ENCODE peak calls at places on chromosomes 3 and 15, in six cellular contexts. One of them, this sample, is unnamed.
A peak's percentile ranks its signal among the peaks of the same experiment; 100 is the strongest.

GRCh38 chr3:36868614-36869436 is 76.0 kb downstream of the TRANK1 start:
- DNase-seq in A549: peak; percentile 59
- DNase-seq in endothelial cell of umbilical vein: peak; percentile 67
- DNase-seq in HepG2: peak; percentile 17
- DNase-seq in K562: peak; percentile 71
- DNase-seq in GM12878: peak; percentile 16
- DNase-seq in this sample: peak; percentile 65

GRCh38 chr15:76418352-76419140 is 82.0 kb downstream of the ISL2 start:
- DNase-seq in HepG2: no peak
- DNase-seq in K562: no peak
- DNase-seq in endothelial cell of umbilical vein: no peak
- DNase-seq in GM12878: no peak
- DNase-seq in A549: no peak
- DNase-seq in this sample: no peak

GRCh38 chr15:22874256-22874655 is 35.8 kb downstream of the NIPA2 start:
- DNase-seq in GM12878: no peak
- DNase-seq in HepG2: no peak
- DNase-seq in K562: no peak
- DNase-seq in A549: no peak
- DNase-seq in endothelial cell of umbilical vein: no peak
- DNase-seq in this sample: no peak

GRCh38 chr3:41198526-41198925 is 779 bp upstream of the CTNNB1 start:
- DNase-seq in GM12878: no peak
- DNase-seq in A549: no peak
- DNase-seq in endothelial cell of umbilical vein: peak; percentile 45
- DNase-seq in K562: no peak
- DNase-seq in HepG2: peak; percentile 20
- DNase-seq in this sample: peak; percentile 59

GRCh38 chr3:184262927-184263179 is 1.5 kb upstream of the CAMK2N2 start:
- DNase-seq in endothelial cell of umbilical vein: no peak
- DNase-seq in A549: no peak
- DNase-seq in GM12878: no peak
- DNase-seq in K562: no peak
- DNase-seq in HepG2: no peak
- DNase-seq in this sample: no peak

GRCh38 chr15:50911001-50911400 is 2.5 kb downstream of the AP4E1 start:
- DNase-seq in K562: no peak
- DNase-seq in endothelial cell of umbilical vein: no peak
- DNase-seq in GM12878: no peak
- DNase-seq in HepG2: no peak
- DNase-seq in A549: no peak
- DNase-seq in this sample: peak; percentile 7

GRCh38 chr3:151037746-151038145 is 47.7 kb upstream of the MED12L start:
- DNase-seq in K562: no peak
- DNase-seq in HepG2: no peak
- DNase-seq in A549: peak; percentile 13
- DNase-seq in endothelial cell of umbilical vein: peak; percentile 47
- DNase-seq in GM12878: no peak
- DNase-seq in this sample: no peak

GRCh38 chr15:45268135-45268534 is 16.1 kb downstream of the SLC28A2 start:
- DNase-seq in endothelial cell of umbilical vein: no peak
- DNase-seq in HepG2: peak; percentile 30
- DNase-seq in A549: no peak
- DNase-seq in K562: peak; percentile 15
- DNase-seq in GM12878: no peak
- DNase-seq in this sample: no peak

GRCh38 chr3:192449036-192449435 is 278.3 kb downstream of the FGF12 start:
- DNase-seq in GM12878: no peak
- DNase-seq in A549: no peak
- DNase-seq in HepG2: no peak
- DNase-seq in endothelial cell of umbilical vein: no peak
- DNase-seq in K562: no peak
- DNase-seq in this sample: peak; percentile 9

GRCh38 chr3:7484636-7485035 is 623.7 kb downstream of the GRM7 start:
- DNase-seq in endothelial cell of umbilical vein: peak; percentile 21
- DNase-seq in K562: no peak
- DNase-seq in A549: no peak
- DNase-seq in HepG2: no peak
- DNase-seq in GM12878: no peak
- DNase-seq in this sample: no peak

GRCh38 chr3:38359038-38359437 is 12.5 kb downstream of the XYLB start:
- DNase-seq in endothelial cell of umbilical vein: no peak
- DNase-seq in GM12878: no peak
- DNase-seq in K562: no peak
- DNase-seq in A549: no peak
- DNase-seq in HepG2: no peak
- DNase-seq in this sample: no peak

GRCh38 chr3:187808466-187809291 is 63.4 kb upstream of the BCL6 start:
- DNase-seq in GM12878: no peak
- DNase-seq in A549: no peak
- DNase-seq in endothelial cell of umbilical vein: no peak
- DNase-seq in HepG2: peak; percentile 82
- DNase-seq in K562: no peak
- DNase-seq in this sample: peak; percentile 19

GRCh38 chr15:24954783-24955548 is at the start of the genes SNRPN and SNURF:
- DNase-seq in A549: peak; percentile 39
- DNase-seq in K562: no peak
- DNase-seq in endothelial cell of umbilical vein: peak; percentile 68
- DNase-seq in GM12878: peak; percentile 11
- DNase-seq in HepG2: peak; percentile 30
- DNase-seq in this sample: no peak

GRCh38 chr3:141050913-141051632 is at the start of gene SPSB4:
- DNase-seq in K562: no peak
- DNase-seq in GM12878: no peak
- DNase-seq in HepG2: peak; percentile 14
- DNase-seq in A549: peak; percentile 57
- DNase-seq in endothelial cell of umbilical vein: peak; percentile 27
- DNase-seq in this sample: peak; percentile 61
- TF ChIP-seq CTCF in K562: no peak
- TF ChIP-seq CTCF in GM12878: no peak
- TF ChIP-seq CTCF in HepG2: no peak
- TF ChIP-seq CTCF in A549: no peak
- TF ChIP-seq CTCF in endothelial cell of umbilical vein: peak; percentile 9
- TF ChIP-seq CTCF in this sample: no peak

DNA sequence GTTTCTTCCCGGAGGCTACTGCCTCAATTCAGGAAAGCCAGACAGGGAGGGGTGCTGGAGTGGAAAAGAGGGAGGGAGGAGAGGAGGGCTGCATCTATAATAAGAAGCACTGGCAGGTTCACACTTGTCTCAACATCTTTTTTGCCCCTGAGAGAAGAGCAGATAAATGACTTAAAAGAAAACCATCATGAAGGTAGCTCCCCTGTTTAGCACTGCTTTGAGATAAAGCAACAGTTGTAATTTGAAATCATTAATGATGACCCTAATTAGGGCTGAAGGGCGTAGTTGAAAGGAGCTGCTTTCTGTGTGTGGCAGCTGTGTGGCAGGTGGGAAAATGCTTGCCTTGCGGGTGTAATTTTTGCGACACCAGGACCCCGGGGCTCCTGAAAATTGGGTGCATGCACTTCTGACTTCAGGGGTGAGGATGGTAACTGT is 222.8 kb upstream of the IL12A start:
- DNase-seq in endothelial cell of umbilical vein: no peak
- DNase-seq in GM12878: no peak
- DNase-seq in K562: no peak
- DNase-seq in A549: no peak
- DNase-seq in HepG2: no peak
- DNase-seq in this sample: no peak
- H3K4me3 ChIP-seq in endothelial cell of umbilical vein: peak overlapping the region; percentile 80
- H3K4me3 ChIP-seq in GM12878: no peak overlapping the region
- H3K4me3 ChIP-seq in K562: no peak overlapping the region
- H3K4me3 ChIP-seq in A549: peak overlapping the region; percentile 94
- H3K4me3 ChIP-seq in HepG2: no peak overlapping the region
- H3K4me3 ChIP-seq in this sample: no peak overlapping the region

GRCh38 chr3:172201990-172202318 is 162.6 kb downstream of the FNDC3B start:
- DNase-seq in HepG2: no peak
- DNase-seq in A549: no peak
- DNase-seq in K562: no peak
- DNase-seq in GM12878: no peak
- DNase-seq in endothelial cell of umbilical vein: peak; percentile 51
- DNase-seq in this sample: no peak
- TF ChIP-seq MYC in HepG2: no peak
- TF ChIP-seq MYC in A549: no peak
- TF ChIP-seq MYC in K562: no peak
- TF ChIP-seq MYC in GM12878: no peak
- TF ChIP-seq MYC in endothelial cell of umbilical vein: no peak
- TF ChIP-seq MYC in this sample: no peak

DNA sequence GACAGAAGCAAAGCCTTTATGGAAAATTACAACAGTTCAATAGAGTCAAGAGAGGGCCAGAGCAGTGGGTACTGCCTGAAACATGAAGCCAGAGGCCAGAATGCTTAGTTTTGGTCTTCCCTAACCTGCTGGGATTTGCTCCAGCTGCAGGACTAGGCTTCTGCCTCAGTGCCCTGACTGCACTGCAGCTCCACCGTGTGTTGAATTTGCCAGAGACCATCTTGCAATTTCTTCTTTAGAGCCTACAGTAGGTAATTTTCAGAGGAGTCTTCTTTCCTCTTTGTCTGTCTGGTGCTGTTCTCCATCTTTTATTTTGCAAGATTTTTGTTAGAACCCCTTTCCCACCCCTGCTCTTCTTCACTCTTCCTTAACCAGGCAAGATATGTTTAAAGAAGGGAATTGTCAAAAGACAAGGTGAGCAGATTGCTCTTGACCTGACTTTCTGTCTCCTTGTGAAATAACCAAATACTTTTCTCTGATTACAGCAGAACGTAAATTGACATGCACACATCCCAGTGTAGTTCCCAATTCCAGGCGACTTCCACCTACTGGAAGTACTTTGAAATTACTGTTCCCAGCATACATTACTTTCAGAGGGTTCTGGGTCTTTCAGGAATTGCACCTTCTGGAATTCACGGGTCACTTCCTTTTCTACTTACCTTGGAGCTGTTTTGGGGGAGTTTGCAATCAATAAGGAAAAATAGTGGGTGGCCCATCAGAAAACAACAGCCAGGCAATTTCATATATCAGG is 161.2 kb downstream of the MINAR1 start:
- DNase-seq in endothelial cell of umbilical vein: peak; percentile 3
- DNase-seq in GM12878: no peak
- DNase-seq in K562: no peak
- DNase-seq in HepG2: peak; percentile 13
- DNase-seq in A549: no peak
- DNase-seq in this sample: peak; percentile 30
- TF ChIP-seq CTCF in endothelial cell of umbilical vein: no peak
- TF ChIP-seq CTCF in GM12878: peak; percentile 24
- TF ChIP-seq CTCF in K562: no peak
- TF ChIP-seq CTCF in HepG2: peak; percentile 18
- TF ChIP-seq CTCF in A549: peak; percentile 14
- TF ChIP-seq CTCF in this sample: peak; percentile 24

GRCh38 chr3:190645932-190646331 is 132.0 kb downstream of the IL1RAP start:
- DNase-seq in GM12878: no peak
- DNase-seq in endothelial cell of umbilical vein: no peak
- DNase-seq in A549: no peak
- DNase-seq in K562: no peak
- DNase-seq in HepG2: no peak
- DNase-seq in this sample: no peak
- H3K4me3 ChIP-seq in GM12878: no peak overlapping the region
- H3K4me3 ChIP-seq in endothelial cell of umbilical vein: no peak overlapping the region
- H3K4me3 ChIP-seq in A549: no peak overlapping the region
- H3K4me3 ChIP-seq in K562: no peak overlapping the region
- H3K4me3 ChIP-seq in HepG2: no peak overlapping the region
- H3K4me3 ChIP-seq in this sample: no peak overlapping the region

DNA sequence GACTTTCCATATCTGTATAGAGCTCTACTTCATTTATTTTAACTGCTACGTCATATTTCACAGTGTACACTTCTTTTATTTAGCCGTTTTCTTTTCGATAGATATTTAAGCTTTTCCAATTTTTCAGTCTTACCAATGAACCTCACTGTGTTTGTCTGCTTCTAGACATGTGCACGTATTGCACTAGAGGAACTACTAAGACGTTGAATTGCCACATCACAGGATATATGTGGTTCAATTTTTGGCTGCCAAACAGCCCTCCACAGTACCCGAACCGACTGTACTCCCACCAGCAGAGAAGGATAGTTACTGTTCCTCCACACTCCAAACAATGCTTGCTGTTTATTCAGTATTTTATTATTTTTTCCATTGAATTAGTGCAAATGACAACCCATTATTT is 2.0 kb downstream of the NR1I2 start:
- DNase-seq in endothelial cell of umbilical vein: no peak
- DNase-seq in GM12878: no peak
- DNase-seq in K562: no peak
- DNase-seq in A549: no peak
- DNase-seq in HepG2: no peak
- DNase-seq in this sample: peak; percentile 92
- TF ChIP-seq MYC in endothelial cell of umbilical vein: no peak
- TF ChIP-seq MYC in GM12878: no peak
- TF ChIP-seq MYC in K562: no peak
- TF ChIP-seq MYC in A549: no peak
- TF ChIP-seq MYC in HepG2: no peak
- TF ChIP-seq MYC in this sample: peak; percentile 94

GRCh38 chr3:11245827-11246662 is 26.2 kb upstream of the ATG7 start:
- DNase-seq in K562: no peak
- DNase-seq in A549: no peak
- DNase-seq in endothelial cell of umbilical vein: no peak
- DNase-seq in HepG2: no peak
- DNase-seq in GM12878: no peak
- DNase-seq in this sample: no peak

GRCh38 chr3:11245276-11245675 is 26.9 kb upstream of the ATG7 start:
- DNase-seq in GM12878: no peak
- DNase-seq in endothelial cell of umbilical vein: no peak
- DNase-seq in HepG2: no peak
- DNase-seq in K562: no peak
- DNase-seq in A549: no peak
- DNase-seq in this sample: no peak

GRCh38 chr3:11247362-11247761 is 24.8 kb upstream of the ATG7 start:
- DNase-seq in HepG2: no peak
- DNase-seq in A549: no peak
- DNase-seq in endothelial cell of umbilical vein: no peak
- DNase-seq in K562: no peak
- DNase-seq in GM12878: no peak
- DNase-seq in this sample: no peak

GRCh38 chr3:11246663-11246970 is 25.6 kb upstream of the ATG7 start:
- DNase-seq in A549: no peak
- DNase-seq in endothelial cell of umbilical vein: no peak
- DNase-seq in K562: no peak
- DNase-seq in GM12878: no peak
- DNase-seq in HepG2: no peak
- DNase-seq in this sample: no peak

GRCh38 chr3:11244131-11244677 is 28.0 kb upstream of the ATG7 start:
- DNase-seq in endothelial cell of umbilical vein: peak; percentile 28
- DNase-seq in HepG2: no peak
- DNase-seq in GM12878: no peak
- DNase-seq in A549: no peak
- DNase-seq in K562: no peak
- DNase-seq in this sample: no peak
- TF ChIP-seq CTCF in endothelial cell of umbilical vein: no peak
- TF ChIP-seq CTCF in HepG2: no peak
- TF ChIP-seq CTCF in GM12878: no peak
- TF ChIP-seq CTCF in A549: no peak
- TF ChIP-seq CTCF in K562: no peak
- TF ChIP-seq CTCF in this sample: no peak

DNA sequence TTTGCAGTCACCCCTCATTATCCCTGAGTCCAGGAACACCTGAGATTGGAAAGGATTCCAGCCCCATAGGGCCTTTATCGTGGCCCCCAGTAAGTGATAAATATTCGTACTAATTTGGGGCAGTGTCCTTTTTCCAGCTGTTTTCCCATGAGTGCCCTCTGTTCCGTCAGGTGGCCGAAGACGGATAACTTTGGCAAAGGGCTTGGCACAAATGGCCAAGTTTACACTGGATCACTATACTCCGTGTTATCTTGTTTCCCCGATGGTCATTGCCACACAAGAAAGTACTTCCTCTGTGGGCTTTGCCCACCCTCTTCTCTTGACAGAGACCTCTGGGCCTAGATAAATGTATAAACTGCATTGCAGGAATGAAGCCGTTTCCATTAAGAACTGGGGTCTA is 39.1 kb downstream of the SMAD3 start:
- DNase-seq in A549: no peak
- DNase-seq in GM12878: no peak
- DNase-seq in K562: no peak
- DNase-seq in HepG2: no peak
- DNase-seq in endothelial cell of umbilical vein: peak; percentile 51
- DNase-seq in this sample: no peak
- H3K4me3 ChIP-seq in A549: no peak overlapping the region
- H3K4me3 ChIP-seq in GM12878: no peak overlapping the region
- H3K4me3 ChIP-seq in K562: no peak overlapping the region
- H3K4me3 ChIP-seq in HepG2: no peak overlapping the region
- H3K4me3 ChIP-seq in endothelial cell of umbilical vein: no peak overlapping the region
- H3K4me3 ChIP-seq in this sample: no peak overlapping the region